ENCODE peak calls at places on chromosomes 6 and 20, in four cellular contexts. L is GM23248, W is psoas muscle, M is cardiac muscle cell. H is an unnamed sample.

GRCh38 chr6:34705241-34705640 is 8.7 kb upstream of the ILRUN start:
- DNase-seq in L (no peak), W (no peak), M (peak), H (no peak)

GRCh38 chr6:95413789-95414188 is 163.5 kb upstream of the MANEA start:
- DNase-seq in L (no peak), W (no peak), M (no peak), H (no peak)

GRCh38 chr6:103122766-103123601 is 1729.5 kb downstream of the GRIK2 start:
- DNase-seq in L (peak), W (no peak), M (peak), H (no peak)

GRCh38 chr6:9789201-9789600 is 625.7 kb downstream of the TFAP2A start:
- DNase-seq in L (peak), W (no peak), M (no peak), H (no peak)

GRCh38 chr20:51541189-51542032 is 1.1 kb downstream of the NFATC2 start:
- DNase-seq in L (peak), W (peak), M (peak), H (peak)

GRCh38 chr20:14992961-14993360 is 655.5 kb upstream of the FLRT3 start:
- DNase-seq in L (peak), W (no peak), M (no peak), H (no peak)

GRCh38 chr6:39137235-39137634 is 22.2 kb upstream of the SAYSD1 start:
- DNase-seq in L (peak), W (no peak), M (peak), H (no peak)

GRCh38 chr6:11585426-11586016 is 48.0 kb downstream of the TMEM170B start:
- DNase-seq in L (peak), W (no peak), M (peak), H (no peak)

GRCh38 chr6:93453956-93454355 is 34.6 kb upstream of the EPHA7 start:
- DNase-seq in L (no peak), W (no peak), M (no peak), H (no peak)

GRCh38 chr6:50145125-50145524 is 95.4 kb upstream of the DEFB112 start:
- DNase-seq in L (peak), W (no peak), M (no peak), H (no peak)

GRCh38 chr6:163915131-163915530 is 500.6 kb downstream of the QKI start:
- DNase-seq in L (no peak), W (no peak), M (no peak), H (no peak)

GRCh38 chr6:95094751-95095150 is 482.6 kb upstream of the MANEA start:
- DNase-seq in L (peak), W (no peak), M (peak), H (no peak)

GRCh38 chr20:53916173-53916512 is 154.3 kb downstream of the BCAS1 start:
- DNase-seq in L (no peak), W (no peak), M (no peak), H (no peak)

GRCh38 chr20:41394931-41395668 is 28.5 kb upstream of the EMILIN3 start:
- DNase-seq in L (no peak), W (no peak), M (no peak), H (no peak)

GRCh38 chr20:32289661-32290431 is 12.4 kb downstream of the KIF3B start:
- DNase-seq in L (no peak), W (no peak), M (no peak), H (no peak)

GRCh38 chr6:68710496-68710895 is 75.4 kb downstream of the ADGRB3 start:
- DNase-seq in L (no peak), W (no peak), M (no peak), H (no peak)

GRCh38 chr6:68710916-68711315 is 75.8 kb downstream of the ADGRB3 start:
- DNase-seq in L (no peak), W (no peak), M (no peak), H (no peak)

GRCh38 chr6:68711386-68712000 is 76.4 kb downstream of the ADGRB3 start:
- DNase-seq in L (no peak), W (no peak), M (no peak), H (no peak)

GRCh38 chr6:68709882-68710281 is 74.8 kb downstream of the ADGRB3 start:
- DNase-seq in L (no peak), W (no peak), M (no peak), H (no peak)

DNA sequence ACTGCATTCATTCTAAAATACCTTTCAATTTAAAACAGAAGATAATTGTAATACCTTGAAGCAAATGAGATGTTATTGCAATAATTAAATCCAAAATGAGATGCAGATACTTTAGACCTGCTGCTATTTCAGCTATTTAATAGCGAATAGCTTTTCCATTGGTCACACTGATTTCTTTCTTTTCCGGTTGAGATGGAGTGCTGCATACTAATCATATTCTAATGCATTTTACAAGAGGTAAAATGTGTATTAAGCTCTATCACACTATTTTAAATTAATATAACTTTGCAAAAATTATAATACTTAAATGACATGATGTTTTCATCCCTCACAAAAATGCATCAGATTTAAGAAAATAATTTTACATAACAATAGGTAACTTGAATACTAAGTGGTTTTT is 74.0 kb downstream of the ADGRB3 start:
- DNase-seq in L (no peak), W (no peak), M (no peak), H (no peak)
- H3K27ac ChIP-seq in L (no peak), W (no peak), M (no peak), H (no peak)

GRCh38 chr6:680666-681374 is 12.1 kb downstream of the EXOC2 start:
- DNase-seq in L (no peak), W (no peak), M (no peak), H (no peak)

GRCh38 chr6:689223-689622 is 3.7 kb downstream of the EXOC2 start:
- DNase-seq in L (no peak), W (no peak), M (no peak), H (no peak)

GRCh38 chr6:683742-684440 is 9.0 kb downstream of the EXOC2 start:
- DNase-seq in L (peak), W (no peak), M (peak), H (no peak)

GRCh38 chr6:684831-685636 is 7.9 kb downstream of the EXOC2 start:
- DNase-seq in L (peak), W (no peak), M (peak), H (no peak)

DNA sequence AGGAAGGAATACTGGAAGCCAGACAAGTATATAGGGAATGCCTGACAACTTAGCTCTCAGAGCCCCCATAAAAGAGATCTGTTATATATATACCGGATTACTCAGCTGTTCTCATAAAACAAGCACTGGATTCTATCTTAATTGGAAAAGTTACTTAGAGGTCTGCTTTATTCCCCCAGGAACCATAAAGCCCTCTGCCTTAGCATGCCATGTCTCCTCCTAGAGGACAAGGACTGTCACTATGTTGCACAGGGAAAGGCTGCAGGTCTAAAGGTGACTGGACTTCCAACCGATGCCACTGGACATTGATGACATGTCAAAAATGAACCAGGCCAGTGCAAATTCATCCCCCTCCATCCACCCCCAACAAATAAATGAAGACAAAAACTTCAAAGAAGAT is 6.4 kb downstream of the EXOC2 start:
- DNase-seq in L (no peak), W (no peak), M (peak), H (no peak)
- H3K27ac ChIP-seq in L (no peak), W (no peak), M (no peak), H (no peak)

DNA sequence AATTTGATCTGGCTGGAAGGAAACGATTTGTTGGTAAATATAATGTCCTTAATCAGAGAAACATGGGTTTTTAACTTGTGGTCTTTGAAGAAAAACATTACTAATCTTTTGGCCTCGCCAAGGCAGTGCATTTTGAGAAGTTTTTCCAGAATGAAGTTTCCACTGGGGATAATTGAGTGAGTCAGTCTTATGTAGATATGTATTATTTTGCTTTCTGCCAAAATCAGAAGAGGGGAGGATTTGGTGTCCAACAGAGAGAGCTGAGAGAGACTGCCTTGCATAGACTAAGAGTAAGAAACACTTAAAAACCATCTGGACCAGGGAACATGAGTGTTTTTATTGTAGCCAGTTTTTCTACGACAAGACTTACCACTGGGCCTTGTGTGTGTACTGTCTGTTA is 80.0 kb downstream of the FNDC1 start:
- DNase-seq in L (peak), W (no peak), M (peak), H (no peak)
- H3K27ac ChIP-seq in L (peak), W (no peak), M (no peak), H (no peak)

GRCh38 chr6:35747877-35748276 is 11.0 kb downstream of the ARMC12 start:
- DNase-seq in L (no peak), W (no peak), M (no peak), H (no peak)
- H3K27ac ChIP-seq in L (no peak), W (no peak), M (no peak), H (no peak)

GRCh38 chr20:52869698-52870288 is 102.4 kb upstream of the TSHZ2 start:
- DNase-seq in L (no peak), W (no peak), M (no peak), H (no peak)

GRCh38 chr20:52859156-52859887 is 112.8 kb upstream of the TSHZ2 start:
- DNase-seq in L (peak), W (no peak), M (peak), H (peak)

GRCh38 chr20:52869276-52869675 is 102.9 kb upstream of the TSHZ2 start:
- DNase-seq in L (no peak), W (no peak), M (no peak), H (no peak)

DNA sequence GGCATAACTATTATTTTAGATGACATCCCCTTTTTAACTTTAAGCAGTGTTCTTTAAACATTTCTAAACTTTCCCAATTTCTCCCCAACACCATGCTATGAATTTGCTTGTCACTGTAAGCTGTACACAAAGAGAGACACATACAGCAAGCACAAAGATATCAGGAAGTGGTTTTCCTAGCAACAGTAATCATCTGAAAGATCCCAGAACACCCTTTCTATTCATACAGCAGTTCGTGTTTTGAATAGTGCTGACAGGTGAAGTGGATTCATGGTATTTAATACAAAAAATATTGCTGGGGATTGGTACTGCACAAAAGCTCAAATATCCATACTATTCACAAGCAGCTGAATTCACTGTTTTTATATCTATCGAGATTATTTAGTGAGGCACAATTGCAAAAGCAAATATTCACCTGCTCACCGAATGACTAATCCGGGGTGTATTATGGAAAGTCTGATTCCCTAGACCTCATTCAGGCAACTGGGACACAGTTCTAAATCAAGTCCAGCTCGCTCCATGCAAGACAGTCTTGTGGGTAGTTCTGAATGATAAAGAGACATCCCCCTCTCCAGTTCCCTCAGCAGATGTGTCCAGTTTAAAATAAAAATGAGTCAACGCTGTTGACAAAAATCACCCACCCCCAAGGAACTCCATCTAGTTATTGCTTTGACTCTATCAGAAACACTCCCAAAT is 107.1 kb upstream of the TSHZ2 start:
- DNase-seq in L (peak), W (no peak), M (no peak), H (no peak)
- H3K27ac ChIP-seq in L (no peak), W (no peak), M (peak), H (no peak)

DNA sequence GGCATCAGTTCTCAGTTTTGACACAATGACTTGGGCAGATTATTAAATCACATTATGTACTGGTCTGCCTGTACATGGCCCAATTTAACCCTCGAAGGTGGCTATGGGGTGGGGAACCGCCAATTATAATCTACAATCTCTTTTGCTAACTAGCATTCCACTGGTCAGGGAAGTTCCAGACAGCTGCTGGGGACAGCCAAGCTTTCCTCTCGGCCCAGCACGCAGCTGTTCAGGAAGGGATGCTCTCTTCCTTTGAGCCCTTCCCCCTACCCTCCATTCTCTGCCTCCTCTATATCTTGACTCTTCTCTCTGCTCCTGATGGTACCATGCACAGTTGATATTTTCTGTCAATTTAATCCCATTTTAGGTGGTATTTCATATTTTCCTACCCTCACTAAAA is 233.5 kb upstream of the AGPAT4 start:
- DNase-seq in L (no peak), W (no peak), M (no peak), H (no peak)
- H3K27ac ChIP-seq in L (no peak), W (no peak), M (no peak), H (no peak)

GRCh38 chr6:134247271-134247833 is 70.6 kb downstream of the SGK1 start:
- DNase-seq in L (no peak), W (no peak), M (no peak), H (no peak)

GRCh38 chr6:134249412-134249758 is 68.5 kb downstream of the SGK1 start:
- DNase-seq in L (no peak), W (no peak), M (peak), H (no peak)

GRCh38 chr6:134249759-134250602 is 67.9 kb downstream of the SGK1 start:
- DNase-seq in L (peak), W (no peak), M (peak), H (no peak)

GRCh38 chr6:134245691-134246090 is 72.2 kb downstream of the SGK1 start:
- DNase-seq in L (no peak), W (no peak), M (no peak), H (no peak)

GRCh38 chr6:134247854-134248580 is 69.9 kb downstream of the SGK1 start:
- DNase-seq in L (no peak), W (no peak), M (no peak), H (no peak)
- H3K27ac ChIP-seq in L (no peak), W (peak), M (no peak), H (no peak)